ENCODE peak calls at places on chromosome 21, in five cellular contexts. R is prostate gland, L is Panc1, C is GM23338, E is K562. P is an unnamed sample.

GRCh38 chr21:35288238-35288637 is 239.1 kb upstream of the RUNX1 start:
- DNase-seq in C (no peak), L (no peak), R (no peak), E (no peak), P (no peak)

GRCh38 chr21:14862794-14863720 is 201.7 kb downstream of the NRIP1 start:
- DNase-seq in L (no peak), R (no peak), C (peak), E (peak), P (no peak)

GRCh38 chr21:45157932-45158331 is 83.6 kb downstream of the ADARB1 start:
- DNase-seq in L (no peak), C (no peak), R (no peak), E (no peak), P (no peak)

GRCh38 chr21:35204850-35205564 is 155.9 kb upstream of the RUNX1 start:
- DNase-seq in E (peak), C (peak), R (peak), L (no peak), P (peak)

GRCh38 chr21:39799178-39799577 is 54.2 kb downstream of the IGSF5 start:
- DNase-seq in R (peak), L (no peak), E (no peak), C (no peak), P (peak)

GRCh38 chr21:39114871-39115658 is 68.2 kb downstream of the PSMG1 start:
- DNase-seq in E (no peak), R (no peak), L (no peak), C (no peak), P (no peak)

GRCh38 chr21:39373634-39374033 is 24.7 kb upstream of the HMGN1 start:
- DNase-seq in C (peak), E (peak), R (no peak), L (no peak), P (no peak)

GRCh38 chr21:35578350-35578782 is 482.0 kb downstream of the SETD4 start:
- DNase-seq in R (no peak), L (no peak), C (no peak), E (no peak), P (no peak)

GRCh38 chr21:46097826-46098286 is at the start of gene COL6A2:
- DNase-seq in C (peak), L (no peak), R (peak), E (peak), P (peak)

GRCh38 chr21:35206141-35207125 is 157.3 kb upstream of the RUNX1 start:
- DNase-seq in E (peak), C (no peak), R (peak), L (no peak), P (peak)

GRCh38 chr21:43916691-43917514 is 51.9 kb downstream of the AGPAT3 start:
- DNase-seq in R (no peak), L (no peak), C (no peak), E (peak), P (no peak)

GRCh38 chr21:29854795-29855194 is 85.0 kb downstream of the GRIK1 start:
- DNase-seq in L (no peak), E (no peak), R (no peak), C (no peak), P (no peak)

GRCh38 chr21:46568562-46568961 is 36.3 kb downstream of the S100B start:
- DNase-seq in R (no peak), E (no peak), C (no peak), L (no peak), P (no peak)

GRCh38 chr21:38505654-38506523 is 7.6 kb upstream of the ERG start:
- DNase-seq in E (peak), L (peak), C (peak), R (peak), P (no peak)

GRCh38 chr21:39029086-39029772 is 154.0 kb downstream of the PSMG1 start:
- DNase-seq in R (no peak), C (no peak), E (no peak), L (no peak), P (no peak)

GRCh38 chr21:45992311-45993209 is 11.0 kb downstream of the COL6A1 start:
- DNase-seq in E (no peak), C (no peak), R (no peak), L (no peak), P (no peak)

GRCh38 chr21:16085436-16085835 is 355.7 kb downstream of the USP25 start:
- DNase-seq in E (no peak), C (no peak), L (no peak), R (no peak), P (no peak)

GRCh38 chr21:16624468-16625102 is 888.3 kb upstream of the CXADR start:
- DNase-seq in R (no peak), L (no peak), C (no peak), E (no peak), P (no peak)

GRCh38 chr21:42411891-42412635 is 8.4 kb downstream of the UBASH3A start:
- DNase-seq in E (no peak), R (no peak), L (no peak), C (no peak), P (no peak)

GRCh38 chr21:24658016-24658415 is 949.3 kb downstream of the MRPL39 start:
- DNase-seq in R (no peak), E (no peak), C (no peak), L (no peak), P (no peak)

GRCh38 chr21:46599251-46599572 is 5.7 kb downstream of the S100B start:
- DNase-seq in R (no peak), C (peak), L (no peak), E (peak), P (no peak)

GRCh38 chr21:46154955-46155513 is 345 bp downstream of the FTCD start:
- DNase-seq in L (no peak), E (no peak), C (no peak), R (no peak), P (peak)

GRCh38 chr21:44710756-44711326 is 531 bp downstream of the TSPEAR start:
- DNase-seq in E (no peak), C (peak), L (no peak), R (no peak), P (no peak)

GRCh38 chr21:43865471-43866181 is 603 bp downstream of the AGPAT3 start:
- DNase-seq in C (peak), E (peak), L (no peak), R (no peak), P (peak)

GRCh38 chr21:43590220-43590619 is 69.1 kb downstream of the HSF2BP start:
- DNase-seq in L (no peak), E (no peak), R (no peak), C (no peak), P (no peak)

GRCh38 chr21:46126321-46127238 is 28.7 kb downstream of the COL6A2 start:
- DNase-seq in L (no peak), E (no peak), R (no peak), C (no peak), P (peak)

GRCh38 chr21:25421327-25422028 is 185.8 kb downstream of the MRPL39 start:
- DNase-seq in C (peak), L (peak), E (peak), R (no peak), P (peak)

GRCh38 chr21:25350056-25350455 is 257.2 kb downstream of the MRPL39 start:
- DNase-seq in C (peak), R (no peak), L (no peak), E (peak), P (no peak)

GRCh38 chr21:44517175-44517899 is 22.7 kb downstream of the KRTAP10-1 start:
- DNase-seq in R (no peak), E (peak), C (peak), L (no peak), P (no peak)

DNA sequence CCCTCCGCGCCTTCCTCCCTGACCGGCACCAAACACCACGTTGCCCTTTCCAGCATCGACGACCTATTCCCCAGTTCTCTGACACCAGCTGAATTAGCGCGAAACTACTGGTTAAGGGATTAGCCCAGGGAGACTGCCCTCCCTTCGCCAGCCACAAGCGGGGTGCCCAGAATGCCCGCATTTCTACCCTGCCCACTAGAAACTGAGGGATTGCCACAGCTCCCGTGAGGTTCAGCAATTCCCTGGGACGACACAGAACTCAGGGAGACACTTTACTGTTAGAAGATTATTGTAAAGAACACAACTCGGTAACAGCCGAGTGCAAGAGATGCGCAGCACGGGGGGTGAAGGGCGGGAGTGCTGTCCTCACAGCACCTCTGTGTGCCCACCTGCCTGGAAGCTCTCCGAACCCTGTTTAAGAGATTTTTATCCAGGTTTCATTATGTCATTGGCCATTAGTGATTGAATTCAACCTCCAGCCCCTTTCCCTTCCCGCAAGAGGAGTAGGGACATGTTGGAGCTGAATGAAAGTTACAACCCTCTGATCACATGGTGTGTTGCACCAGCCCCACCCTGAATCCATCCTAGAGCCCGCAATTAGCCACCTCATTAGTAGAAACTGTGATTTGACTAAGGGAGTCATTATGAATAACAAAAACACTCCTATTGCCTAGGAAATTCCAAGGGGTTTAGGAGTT is 15.8 kb upstream of the RIPPLY3 start:
- DNase-seq in E (no peak), R (no peak), L (no peak), C (peak), P (no peak)
- H3K27ac ChIP-seq in E (peak), R (peak), L (peak), C (peak), P (peak)

DNA sequence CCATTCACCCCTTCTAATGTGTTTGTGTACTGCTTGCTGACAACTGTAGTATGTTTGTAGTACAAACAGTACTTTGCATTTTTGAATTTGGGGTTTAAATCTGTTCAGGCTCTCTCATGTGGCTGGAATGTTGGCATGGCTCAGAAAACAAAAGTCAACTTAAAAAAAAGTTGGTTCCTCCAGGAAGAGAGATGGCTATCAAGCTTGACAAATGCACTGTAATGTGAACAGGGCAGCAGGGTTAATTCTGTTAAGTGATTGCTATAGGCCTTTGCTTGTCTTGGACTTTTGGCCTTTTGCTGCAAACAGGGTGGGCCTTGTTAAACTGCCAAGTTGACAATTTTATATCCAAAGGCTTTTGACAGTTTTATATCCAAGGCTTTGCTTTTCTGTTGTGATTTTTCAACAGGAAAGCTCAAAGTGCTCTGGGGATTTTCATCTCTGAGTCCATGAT is 169.8 kb downstream of the LTN1 start:
- DNase-seq in E (no peak), R (peak), C (no peak), L (no peak), P (peak)
- TF ChIP-seq POLR2AphosphoS5 in E (no peak), R (peak), C (no peak), L (no peak), P (peak)

DNA sequence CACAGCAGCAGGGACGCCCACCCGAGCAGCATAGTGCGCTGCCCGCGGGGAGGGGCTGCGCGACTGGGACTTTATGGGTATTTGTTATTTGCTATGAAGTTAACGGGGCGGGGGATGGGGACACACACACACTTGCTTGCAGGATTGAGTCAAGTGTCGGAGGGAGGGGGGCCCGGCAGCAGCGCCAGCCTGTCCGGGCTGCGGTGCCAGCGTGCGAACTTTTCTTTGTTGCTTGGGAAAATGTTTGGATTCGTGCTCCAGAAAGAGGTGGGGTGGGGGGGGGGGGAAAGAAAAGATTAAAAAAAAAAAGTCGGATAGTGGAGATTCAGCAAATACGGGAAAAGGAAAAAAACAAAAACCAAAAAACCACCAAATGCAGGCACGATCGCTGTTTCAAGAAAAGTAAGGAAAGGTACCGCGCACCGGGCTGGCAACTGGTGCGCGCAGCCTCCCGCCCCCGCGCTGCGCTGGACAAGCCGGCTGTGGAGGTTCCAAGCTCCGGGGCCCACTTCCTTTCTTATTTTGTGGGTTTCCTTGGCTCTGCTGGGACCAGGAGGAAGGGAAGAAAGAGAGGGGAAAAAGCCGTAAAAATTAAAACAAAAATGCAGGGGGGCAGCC is 419 bp downstream of the ADAMTS5 start:
- DNase-seq in L (no peak), R (no peak), C (peak), E (no peak), P (no peak)
- H3K4me3 ChIP-seq in L (peak), R (peak), C (peak), E (no peak), P (peak)

DNA sequence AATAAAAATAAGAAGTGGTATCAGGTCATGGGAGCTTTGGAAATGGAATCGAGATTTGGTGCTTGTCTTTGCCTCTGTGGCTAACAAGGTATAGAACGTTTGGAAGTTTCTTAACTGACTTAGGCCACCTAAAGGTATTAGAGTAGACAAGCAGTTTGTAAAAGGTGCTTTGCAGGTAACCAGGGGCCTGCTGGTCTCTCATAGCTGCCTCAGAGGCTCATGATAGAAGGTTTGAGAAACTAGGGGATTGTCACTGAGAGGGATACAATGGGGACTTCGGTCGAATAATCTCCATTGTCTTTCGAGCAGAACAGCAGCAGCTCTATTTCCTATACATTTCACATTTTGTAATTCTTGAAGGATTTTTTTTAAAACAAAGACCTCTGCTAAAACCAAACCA is 37.6 kb downstream of the C21orf91 start:
- DNase-seq in C (no peak), E (no peak), R (no peak), L (no peak), P (no peak)
- H3K27ac ChIP-seq in C (no peak), E (no peak), R (no peak), L (no peak), P (peak)

DNA sequence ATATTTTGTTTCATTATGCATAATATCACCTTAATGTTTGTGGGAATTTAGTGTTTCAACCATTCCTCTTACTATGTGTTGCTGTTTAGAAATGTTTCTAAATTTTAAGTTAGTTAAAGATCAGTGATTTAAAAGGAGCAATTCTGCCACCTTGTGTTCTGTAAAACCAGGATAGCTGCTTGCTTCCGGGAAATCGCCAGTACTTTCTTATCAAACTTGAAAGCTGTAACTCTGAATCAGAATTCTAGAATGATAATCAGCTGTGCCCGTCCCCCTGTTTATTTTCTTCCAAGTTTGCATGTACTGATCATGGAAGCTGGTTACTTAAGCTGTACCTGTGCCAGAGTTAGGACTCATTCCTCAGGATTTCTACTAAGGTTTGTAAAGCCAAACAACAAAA is 656.4 kb downstream of the LTN1 start:
- DNase-seq in C (peak), L (no peak), E (no peak), R (peak), P (no peak)
- TF ChIP-seq POLR2AphosphoS5 in C (no peak), L (no peak), E (no peak), R (peak), P (no peak)

GRCh38 chr21:34071683-34072082 is 1.7 kb upstream of the MRPS6 start:
- DNase-seq in L (no peak), E (no peak), C (no peak), R (no peak), P (no peak)

GRCh38 chr21:34073032-34073748 is at the start of the genes MRPS6 and SLC5A3:
- DNase-seq in R (peak), E (peak), C (peak), L (no peak), P (peak)

GRCh38 chr21:34074283-34075098 is 1.1 kb downstream of the MRPS6 start:
- DNase-seq in E (peak), R (no peak), C (peak), L (no peak), P (no peak)

GRCh38 chr21:34073749-34074282 is 438 bp downstream of the MRPS6 start:
- DNase-seq in E (peak), L (no peak), R (peak), C (peak), P (peak)

GRCh38 chr21:34072145-34073031 is 990 bp upstream of the MRPS6 start:
- DNase-seq in L (no peak), R (peak), E (no peak), C (no peak), P (no peak)
- H3K4me3 ChIP-seq in L (peak), R (peak), E (peak), C (peak), P (peak)